ENCODE peak calls at places on chromosome 6, in seven cellular contexts. One of them, this sample, is unnamed.

GRCh38 chr6:77425216-77425615 is 38.1 kb downstream of the HTR1B start:
- DNase-seq in tibial artery: no peak
- DNase-seq in GM03348: no peak
- DNase-seq in left ventricle myocardium inferior: no peak
- DNase-seq in NCI-H774: no peak
- DNase-seq in fibroblast of the aortic adventitia: no peak
- DNase-seq in NCI-H1092 treated with DMSO at 0.1 percent for 48 hours: no peak
- DNase-seq in this sample: no peak

GRCh38 chr6:7468382-7469081 is 72.9 kb upstream of the DSP start:
- DNase-seq in NCI-H774: no peak
- DNase-seq in left ventricle myocardium inferior: peak
- DNase-seq in tibial artery: no peak
- DNase-seq in GM03348: peak
- DNase-seq in NCI-H1092 treated with DMSO at 0.1 percent for 48 hours: no peak
- DNase-seq in fibroblast of the aortic adventitia: peak
- DNase-seq in this sample: no peak

GRCh38 chr6:14066782-14067406 is 50.7 kb upstream of the CD83 start:
- DNase-seq in GM03348: peak
- DNase-seq in tibial artery: no peak
- DNase-seq in fibroblast of the aortic adventitia: peak
- DNase-seq in NCI-H1092 treated with DMSO at 0.1 percent for 48 hours: peak
- DNase-seq in NCI-H774: peak
- DNase-seq in left ventricle myocardium inferior: no peak
- DNase-seq in this sample: peak

GRCh38 chr6:95576218-95576617 is 1.1 kb upstream of the MANEA start:
- DNase-seq in GM03348: no peak
- DNase-seq in NCI-H774: no peak
- DNase-seq in left ventricle myocardium inferior: no peak
- DNase-seq in NCI-H1092 treated with DMSO at 0.1 percent for 48 hours: no peak
- DNase-seq in fibroblast of the aortic adventitia: peak
- DNase-seq in tibial artery: no peak
- DNase-seq in this sample: no peak

GRCh38 chr6:6684365-6684833 is 95.9 kb downstream of the LY86 start:
- DNase-seq in GM03348: no peak
- DNase-seq in NCI-H774: no peak
- DNase-seq in left ventricle myocardium inferior: no peak
- DNase-seq in tibial artery: no peak
- DNase-seq in NCI-H1092 treated with DMSO at 0.1 percent for 48 hours: no peak
- DNase-seq in fibroblast of the aortic adventitia: no peak
- DNase-seq in this sample: no peak

GRCh38 chr6:68559052-68559451 is 76.0 kb upstream of the ADGRB3 start:
- DNase-seq in NCI-H1092 treated with DMSO at 0.1 percent for 48 hours: peak
- DNase-seq in tibial artery: no peak
- DNase-seq in NCI-H774: peak
- DNase-seq in fibroblast of the aortic adventitia: no peak
- DNase-seq in left ventricle myocardium inferior: no peak
- DNase-seq in GM03348: no peak
- DNase-seq in this sample: peak

GRCh38 chr6:139364302-139364981 is 10.0 kb downstream of the CITED2 start:
- DNase-seq in NCI-H1092 treated with DMSO at 0.1 percent for 48 hours: peak
- DNase-seq in tibial artery: no peak
- DNase-seq in GM03348: peak
- DNase-seq in NCI-H774: peak
- DNase-seq in left ventricle myocardium inferior: no peak
- DNase-seq in fibroblast of the aortic adventitia: peak
- DNase-seq in this sample: peak

GRCh38 chr6:145904878-145905277 is 59.3 kb downstream of the SHPRH start:
- DNase-seq in fibroblast of the aortic adventitia: no peak
- DNase-seq in GM03348: no peak
- DNase-seq in left ventricle myocardium inferior: no peak
- DNase-seq in NCI-H1092 treated with DMSO at 0.1 percent for 48 hours: peak
- DNase-seq in tibial artery: no peak
- DNase-seq in NCI-H774: peak
- DNase-seq in this sample: no peak

GRCh38 chr6:3850451-3851203 is 1.5 kb downstream of the FAM50B start:
- DNase-seq in left ventricle myocardium inferior: no peak
- DNase-seq in GM03348: no peak
- DNase-seq in NCI-H774: no peak
- DNase-seq in fibroblast of the aortic adventitia: no peak
- DNase-seq in NCI-H1092 treated with DMSO at 0.1 percent for 48 hours: no peak
- DNase-seq in tibial artery: no peak
- DNase-seq in this sample: no peak

GRCh38 chr6:22754111-22754510 is 184.7 kb downstream of the HDGFL1 start:
- DNase-seq in NCI-H774: no peak
- DNase-seq in fibroblast of the aortic adventitia: no peak
- DNase-seq in NCI-H1092 treated with DMSO at 0.1 percent for 48 hours: no peak
- DNase-seq in tibial artery: no peak
- DNase-seq in left ventricle myocardium inferior: no peak
- DNase-seq in GM03348: no peak
- DNase-seq in this sample: no peak

GRCh38 chr6:25022140-25022553 is 86.4 kb upstream of the RIPOR2 start:
- DNase-seq in NCI-H774: no peak
- DNase-seq in fibroblast of the aortic adventitia: peak
- DNase-seq in tibial artery: no peak
- DNase-seq in left ventricle myocardium inferior: no peak
- DNase-seq in GM03348: no peak
- DNase-seq in NCI-H1092 treated with DMSO at 0.1 percent for 48 hours: no peak
- DNase-seq in this sample: no peak

GRCh38 chr6:47042238-47042843 is at the start of gene ADGRF1:
- DNase-seq in GM03348: no peak
- DNase-seq in tibial artery: no peak
- DNase-seq in left ventricle myocardium inferior: no peak
- DNase-seq in fibroblast of the aortic adventitia: no peak
- DNase-seq in NCI-H774: no peak
- DNase-seq in NCI-H1092 treated with DMSO at 0.1 percent for 48 hours: no peak
- DNase-seq in this sample: no peak

GRCh38 chr6:90025418-90026089 is 131.3 kb downstream of the GJA10 start:
- DNase-seq in GM03348: peak
- DNase-seq in left ventricle myocardium inferior: no peak
- DNase-seq in tibial artery: no peak
- DNase-seq in NCI-H1092 treated with DMSO at 0.1 percent for 48 hours: no peak
- DNase-seq in NCI-H774: no peak
- DNase-seq in fibroblast of the aortic adventitia: peak
- DNase-seq in this sample: no peak

GRCh38 chr6:53579338-53579737 is 34.4 kb upstream of the GCLC start:
- DNase-seq in fibroblast of the aortic adventitia: no peak
- DNase-seq in NCI-H774: no peak
- DNase-seq in GM03348: no peak
- DNase-seq in tibial artery: no peak
- DNase-seq in left ventricle myocardium inferior: no peak
- DNase-seq in NCI-H1092 treated with DMSO at 0.1 percent for 48 hours: no peak
- DNase-seq in this sample: no peak

GRCh38 chr6:93784794-93785757 is 365.7 kb upstream of the EPHA7 start:
- DNase-seq in left ventricle myocardium inferior: no peak
- DNase-seq in NCI-H774: no peak
- DNase-seq in tibial artery: no peak
- DNase-seq in fibroblast of the aortic adventitia: peak
- DNase-seq in GM03348: peak
- DNase-seq in NCI-H1092 treated with DMSO at 0.1 percent for 48 hours: no peak
- DNase-seq in this sample: no peak

GRCh38 chr6:42808492-42809483 is 26.9 kb downstream of the BICRAL start:
- DNase-seq in GM03348: no peak
- DNase-seq in NCI-H774: no peak
- DNase-seq in NCI-H1092 treated with DMSO at 0.1 percent for 48 hours: no peak
- DNase-seq in fibroblast of the aortic adventitia: no peak
- DNase-seq in left ventricle myocardium inferior: no peak
- DNase-seq in tibial artery: no peak
- DNase-seq in this sample: no peak

GRCh38 chr6:131070061-131070460 is 7.0 kb upstream of the EPB41L2 start:
- DNase-seq in tibial artery: no peak
- DNase-seq in GM03348: no peak
- DNase-seq in NCI-H774: no peak
- DNase-seq in left ventricle myocardium inferior: no peak
- DNase-seq in fibroblast of the aortic adventitia: no peak
- DNase-seq in NCI-H1092 treated with DMSO at 0.1 percent for 48 hours: no peak
- DNase-seq in this sample: no peak

GRCh38 chr6:164396071-164397047 is 913.0 kb downstream of the C6orf118 start:
- DNase-seq in NCI-H774: peak
- DNase-seq in fibroblast of the aortic adventitia: peak
- DNase-seq in NCI-H1092 treated with DMSO at 0.1 percent for 48 hours: no peak
- DNase-seq in left ventricle myocardium inferior: no peak
- DNase-seq in tibial artery: no peak
- DNase-seq in GM03348: peak
- DNase-seq in this sample: no peak